ENCODE peak calls at places on chromosomes 2 and 18, in ten cellular contexts. One of them, this sample, is unnamed.

GRCh38 chr2:46273225-46273863 is 23.9 kb upstream of the EPAS1 start:
- DNase-seq in HCT116: no peak
- DNase-seq in T follicular helper cell: no peak
- DNase-seq in bronchial epithelial cell: peak
- DNase-seq in GM20000: no peak
- DNase-seq in nucleus accumbens: no peak
- DNase-seq in GM19239: no peak
- DNase-seq in HFF-Myc: no peak
- DNase-seq in lower leg skin: no peak
- DNase-seq in fibroblast of mammary gland: peak
- DNase-seq in this sample: no peak

GRCh38 chr18:35697869-35698268 is 116.3 kb downstream of the GALNT1 start:
- DNase-seq in HCT116: no peak
- DNase-seq in T follicular helper cell: no peak
- DNase-seq in bronchial epithelial cell: peak
- DNase-seq in GM20000: no peak
- DNase-seq in nucleus accumbens: no peak
- DNase-seq in GM19239: no peak
- DNase-seq in HFF-Myc: no peak
- DNase-seq in lower leg skin: no peak
- DNase-seq in fibroblast of mammary gland: no peak
- DNase-seq in this sample: no peak

GRCh38 chr18:30444544-30444943 is 598.0 kb downstream of the DSC3 start:
- DNase-seq in HCT116: no peak
- DNase-seq in T follicular helper cell: no peak
- DNase-seq in bronchial epithelial cell: no peak
- DNase-seq in GM20000: no peak
- DNase-seq in nucleus accumbens: no peak
- DNase-seq in GM19239: no peak
- DNase-seq in HFF-Myc: no peak
- DNase-seq in lower leg skin: no peak
- DNase-seq in fibroblast of mammary gland: no peak
- DNase-seq in this sample: no peak

GRCh38 chr18:79971211-79971952 is 6.9 kb downstream of the HSBP1L1 start:
- DNase-seq in HCT116: no peak
- DNase-seq in T follicular helper cell: no peak
- DNase-seq in bronchial epithelial cell: no peak
- DNase-seq in GM20000: no peak
- DNase-seq in nucleus accumbens: no peak
- DNase-seq in GM19239: no peak
- DNase-seq in HFF-Myc: no peak
- DNase-seq in lower leg skin: no peak
- DNase-seq in fibroblast of mammary gland: no peak
- DNase-seq in this sample: no peak

GRCh38 chr2:72142743-72143440 is 4.8 kb downstream of the CYP26B1 start:
- DNase-seq in HCT116: no peak
- DNase-seq in T follicular helper cell: no peak
- DNase-seq in bronchial epithelial cell: no peak
- DNase-seq in GM20000: no peak
- DNase-seq in nucleus accumbens: no peak
- DNase-seq in GM19239: no peak
- DNase-seq in HFF-Myc: no peak
- DNase-seq in lower leg skin: peak
- DNase-seq in fibroblast of mammary gland: peak
- DNase-seq in this sample: peak

GRCh38 chr2:133146893-133147292 is 421.4 kb downstream of the NCKAP5 start:
- DNase-seq in HCT116: no peak
- DNase-seq in T follicular helper cell: no peak
- DNase-seq in bronchial epithelial cell: no peak
- DNase-seq in GM20000: no peak
- DNase-seq in nucleus accumbens: no peak
- DNase-seq in GM19239: no peak
- DNase-seq in HFF-Myc: no peak
- DNase-seq in lower leg skin: no peak
- DNase-seq in fibroblast of mammary gland: no peak
- DNase-seq in this sample: no peak

GRCh38 chr2:33013684-33014110 is 66.9 kb downstream of the LTBP1 start:
- DNase-seq in HCT116: no peak
- DNase-seq in T follicular helper cell: no peak
- DNase-seq in bronchial epithelial cell: peak
- DNase-seq in GM20000: no peak
- DNase-seq in nucleus accumbens: no peak
- DNase-seq in GM19239: no peak
- DNase-seq in HFF-Myc: no peak
- DNase-seq in lower leg skin: no peak
- DNase-seq in fibroblast of mammary gland: no peak
- DNase-seq in this sample: no peak

GRCh38 chr2:119794237-119794636 is 34.5 kb downstream of the PTPN4 start:
- DNase-seq in HCT116: no peak
- DNase-seq in T follicular helper cell: no peak
- DNase-seq in bronchial epithelial cell: no peak
- DNase-seq in GM20000: no peak
- DNase-seq in nucleus accumbens: no peak
- DNase-seq in GM19239: no peak
- DNase-seq in HFF-Myc: no peak
- DNase-seq in lower leg skin: no peak
- DNase-seq in fibroblast of mammary gland: no peak
- DNase-seq in this sample: peak

GRCh38 chr2:227818569-227819397 is 5.1 kb downstream of the CCL20 start:
- DNase-seq in HCT116: no peak
- DNase-seq in T follicular helper cell: no peak
- DNase-seq in bronchial epithelial cell: no peak
- DNase-seq in GM20000: no peak
- DNase-seq in nucleus accumbens: no peak
- DNase-seq in GM19239: no peak
- DNase-seq in HFF-Myc: no peak
- DNase-seq in lower leg skin: peak
- DNase-seq in fibroblast of mammary gland: no peak
- DNase-seq in this sample: peak

GRCh38 chr2:237967463-237967871 is 653 bp downstream of the UBE2F start:
- DNase-seq in HCT116: no peak
- DNase-seq in T follicular helper cell: no peak
- DNase-seq in bronchial epithelial cell: no peak
- DNase-seq in GM20000: peak
- DNase-seq in nucleus accumbens: no peak
- DNase-seq in GM19239: peak
- DNase-seq in HFF-Myc: no peak
- DNase-seq in lower leg skin: no peak
- DNase-seq in fibroblast of mammary gland: peak
- DNase-seq in this sample: peak

GRCh38 chr2:36805635-36806224 is 109.2 kb downstream of the VIT start:
- DNase-seq in HCT116: no peak
- DNase-seq in T follicular helper cell: no peak
- DNase-seq in bronchial epithelial cell: no peak
- DNase-seq in GM20000: no peak
- DNase-seq in nucleus accumbens: no peak
- DNase-seq in GM19239: no peak
- DNase-seq in HFF-Myc: no peak
- DNase-seq in lower leg skin: no peak
- DNase-seq in fibroblast of mammary gland: no peak
- DNase-seq in this sample: no peak

This sample was measured in left lung.